ENCODE peak calls at places on chromosomes 5 and 9, in four cellular contexts. M, X, Q and B are unnamed samples. For H3K4me1, the result is how much of the 10 kb centered on the place peaks cover.

GRCh38 chr5:153211052-153211451 is 279.4 kb upstream of the GRIA1 start:
- DNase-seq in M (no peak), X (no peak), Q (no peak), B (no peak)

GRCh38 chr9:129054163-129054851 is 17.9 kb downstream of the MIGA2 start:
- DNase-seq in Q (no peak), X (no peak), M (no peak), B (peak)

GRCh38 chr9:3447143-3447542 is 78.7 kb downstream of the RFX3 start:
- DNase-seq in M (no peak), Q (no peak), X (no peak), B (no peak)

GRCh38 chr5:14900661-14901461 is 29.3 kb upstream of the ANKH start:
- DNase-seq in X (peak), M (no peak), Q (peak), B (peak)

GRCh38 chr9:131657890-131658752 is 81.8 kb downstream of the RAPGEF1 start:
- DNase-seq in Q (peak), X (no peak), M (peak), B (peak)

GRCh38 chr9:110601098-110601497 is 21.6 kb upstream of the SVEP1 start:
- DNase-seq in M (no peak), Q (no peak), X (no peak), B (no peak)

GRCh38 chr5:36644727-36645126 is 38.3 kb downstream of the SLC1A3 start:
- DNase-seq in X (no peak), Q (no peak), M (no peak), B (no peak)

GRCh38 chr9:34744295-34745221 is 34.6 kb upstream of the CCL21 start:
- DNase-seq in M (no peak), X (no peak), Q (no peak), B (peak)

GRCh38 chr9:115164511-115164974 is 46.6 kb upstream of the TNC start:
- DNase-seq in Q (peak), X (no peak), M (no peak), B (peak)

GRCh38 chr5:155068616-155069100 is 55.1 kb downstream of the KIF4B start:
- DNase-seq in M (no peak), Q (no peak), X (no peak), B (no peak)

GRCh38 chr9:111533099-111533785 is 8.3 kb downstream of the ZNF483 start:
- DNase-seq in M (no peak), X (no peak), Q (no peak), B (peak)

GRCh38 chr5:68562308-68562707 is 346.8 kb downstream of the PIK3R1 start:
- DNase-seq in X (no peak), M (no peak), Q (no peak), B (peak)

DNA sequence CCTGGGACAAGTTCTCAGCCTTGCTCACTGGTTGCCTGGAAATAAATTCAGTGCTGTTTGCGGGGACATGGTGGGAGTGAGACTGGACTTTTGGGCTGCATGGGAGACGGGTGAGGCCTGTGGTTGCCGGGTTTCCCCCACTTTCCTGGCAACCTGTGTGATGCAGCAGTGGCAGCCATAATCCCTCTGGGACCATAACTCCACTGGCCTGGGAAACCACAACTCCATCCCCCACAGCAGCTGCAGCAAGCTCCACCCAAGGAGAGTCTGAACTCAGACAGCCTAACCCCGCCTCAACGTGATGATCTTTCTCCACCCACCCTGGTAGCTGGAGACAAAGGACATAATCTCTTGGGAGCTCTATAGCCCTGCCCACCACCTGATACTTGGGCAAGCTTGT is 349.9 kb downstream of the PIK3R1 start:
- DNase-seq in M (no peak), Q (no peak), X (no peak), B (no peak)
- TF ChIP-seq MAZ in M (no peak), Q (no peak), X (no peak), B (no peak)

DNA sequence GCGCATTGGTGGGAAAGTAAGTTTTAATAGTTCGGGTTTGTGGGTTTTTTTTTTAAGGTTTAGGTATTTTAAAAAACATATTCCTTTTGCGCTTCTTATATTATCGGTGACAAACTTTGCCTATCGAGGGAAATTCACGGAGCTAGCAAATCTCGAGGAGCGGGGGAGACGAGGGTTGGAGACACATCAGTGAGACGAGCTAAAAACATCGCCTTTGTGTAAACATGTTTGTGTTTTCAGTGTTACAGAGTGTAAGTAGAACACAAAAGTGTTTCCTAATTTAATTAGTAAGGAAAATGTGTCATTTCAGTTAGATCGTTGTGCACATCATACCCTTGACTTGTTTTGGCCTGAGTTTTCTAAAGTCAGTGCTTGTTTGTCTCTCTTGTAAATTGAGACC is 945 bp downstream of the BTF3 start:
- DNase-seq in Q (no peak), X (peak), M (no peak), B (no peak)
- H3K4me1 ChIP-seq in Q (under half), X (under half), M (under half), B (under half)

DNA sequence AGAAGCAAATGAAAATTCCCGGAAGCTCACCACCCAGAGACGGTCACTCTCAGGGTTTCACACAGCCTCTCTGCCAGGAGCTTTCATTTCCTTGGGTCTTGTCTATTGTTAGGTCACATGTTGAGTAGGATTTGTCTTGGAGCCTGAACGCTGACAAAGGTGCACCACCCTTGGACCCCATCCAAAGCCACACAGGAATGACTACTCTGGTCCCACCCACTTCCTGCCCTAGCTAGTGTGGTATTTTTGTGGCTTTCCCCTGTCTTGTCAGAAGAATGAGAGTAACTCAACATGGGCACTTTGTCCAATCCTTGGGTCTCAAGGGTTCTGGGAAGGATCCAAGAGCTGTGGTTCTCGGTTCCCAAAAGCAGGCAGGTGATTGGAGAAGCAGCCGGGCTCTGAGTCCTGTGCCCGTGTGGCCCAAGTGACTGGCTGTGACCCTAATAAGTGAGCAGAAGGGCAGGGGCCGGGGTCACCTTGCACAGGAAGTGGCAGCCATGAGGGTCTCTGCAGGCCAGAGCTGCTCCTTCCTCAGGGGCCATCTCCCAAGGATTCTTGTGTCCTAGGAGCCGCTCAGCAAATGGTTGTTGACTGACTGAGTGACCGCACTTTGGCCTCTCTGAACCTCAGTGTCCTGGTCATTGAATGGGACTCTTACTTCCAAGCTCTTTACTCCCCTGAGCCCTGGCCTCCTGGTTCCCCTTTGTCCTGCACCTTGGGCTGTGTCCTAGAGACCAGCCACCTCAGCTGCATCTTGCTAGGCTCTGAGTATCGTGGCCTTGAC is 6.9 kb downstream of the FGD3 start:
- DNase-seq in X (no peak), Q (no peak), M (no peak), B (no peak)
- TF ChIP-seq MAZ in X (no peak), Q (no peak), M (no peak), B (no peak)

GRCh38 chr5:172285226-172286143 is 1.9 kb upstream of the UBTD2 start:
- DNase-seq in X (no peak), Q (no peak), M (no peak), B (no peak)
- H3K4me1 ChIP-seq in X (under half), Q (under half), M (under half), B (under half)

GRCh38 chr5:120512068-120512467 is 48.0 kb downstream of the PRR16 start:
- DNase-seq in X (peak), M (no peak), Q (no peak), B (no peak)
- TF ChIP-seq MAZ in X (no peak), M (no peak), Q (no peak), B (no peak)

GRCh38 chr9:136531186-136531903 is 14.5 kb downstream of the NOTCH1 start:
- DNase-seq in M (no peak), Q (no peak), X (no peak), B (no peak)

GRCh38 chr9:136531904-136532798 is 13.7 kb downstream of the NOTCH1 start:
- DNase-seq in X (no peak), Q (no peak), M (no peak), B (no peak)

GRCh38 chr9:136534396-136534795 is 11.5 kb downstream of the NOTCH1 start:
- DNase-seq in M (no peak), X (no peak), Q (no peak), B (no peak)

GRCh38 chr9:136533775-136534157 is 12.1 kb downstream of the NOTCH1 start:
- DNase-seq in X (no peak), Q (no peak), M (no peak), B (no peak)

DNA sequence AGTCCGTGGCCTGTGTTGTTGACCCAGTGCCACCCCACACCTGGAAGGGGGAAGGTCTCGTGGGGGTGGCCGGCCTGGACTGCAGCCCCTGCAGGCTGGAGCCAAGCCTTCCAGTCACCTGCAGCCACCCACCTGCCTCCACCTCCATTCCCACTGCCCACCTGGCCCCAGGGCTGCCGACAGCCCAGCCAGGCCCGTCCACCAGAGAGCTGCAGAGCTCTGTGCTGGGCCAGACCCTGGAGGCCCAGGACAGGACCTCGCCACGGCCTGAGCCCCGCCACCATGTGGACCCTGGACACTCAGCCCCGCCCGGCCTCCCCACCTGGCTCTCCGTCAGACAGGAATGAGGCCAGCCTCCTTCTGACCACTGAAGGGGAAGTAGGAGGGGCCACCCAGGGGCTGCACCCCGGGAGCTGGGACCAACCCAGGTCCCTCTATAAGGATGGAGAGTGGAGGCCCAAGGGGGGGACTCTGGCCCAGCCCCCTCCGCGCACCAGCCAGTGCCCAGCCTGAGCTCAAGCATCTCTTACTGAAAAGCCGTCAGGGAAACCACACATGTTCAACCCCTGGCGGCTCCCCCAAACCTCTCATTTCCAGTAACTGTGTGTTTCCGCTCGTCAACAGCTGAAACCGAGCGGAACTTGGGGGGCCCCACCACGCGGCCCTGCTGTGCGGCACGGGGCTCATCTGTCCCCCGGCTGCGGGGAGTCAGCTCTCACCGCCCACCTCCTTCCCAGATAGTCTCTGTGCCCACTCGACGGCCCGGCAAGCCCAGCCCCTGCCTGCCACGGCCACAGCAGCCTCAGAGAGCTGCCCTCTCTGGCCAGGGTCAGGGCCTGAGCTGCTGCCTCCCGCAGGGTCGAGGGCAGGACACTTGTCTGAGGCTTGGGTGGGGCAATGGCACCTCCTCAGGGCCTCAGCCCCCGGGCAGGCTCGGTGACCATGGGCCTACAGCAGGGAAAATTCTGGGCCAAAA is 12.8 kb downstream of the NOTCH1 start:
- DNase-seq in X (no peak), Q (no peak), M (no peak), B (no peak)
- H3K4me1 ChIP-seq in X (half or more), Q (under half), M (under half), B (under half)

GRCh38 chr5:16679863-16680262 is 63.1 kb upstream of the RETREG1 start:
- DNase-seq in Q (no peak), M (no peak), X (no peak), B (no peak)
- TF ChIP-seq MAZ in Q (no peak), M (no peak), X (no peak), B (no peak)

GRCh38 chr5:84131372-84131771 is 253.3 kb downstream of the EDIL3 start:
- DNase-seq in M (no peak), Q (no peak), X (no peak), B (no peak)
- H3K4me1 ChIP-seq in M (under half), Q (under half), X (under half), B (under half)

DNA sequence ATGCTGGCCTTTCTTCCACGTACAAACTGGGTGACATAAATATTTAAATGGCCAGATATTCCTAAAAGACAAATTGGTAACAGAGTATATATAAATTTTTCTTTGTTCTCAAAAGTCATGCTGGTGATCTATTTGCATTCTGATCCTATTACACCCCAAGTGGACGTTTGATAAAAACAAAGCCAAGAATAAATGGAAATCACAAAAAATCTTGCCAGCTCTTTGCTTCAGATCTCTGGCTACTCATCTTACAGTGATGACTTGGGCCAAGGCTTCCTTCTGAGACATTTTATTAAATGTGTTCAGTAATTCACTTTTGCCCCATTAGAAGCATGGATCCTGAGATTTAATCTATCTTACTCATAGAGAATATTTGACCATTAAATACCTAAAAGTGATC is 444.3 kb upstream of the PIK3R1 start:
- DNase-seq in Q (no peak), M (no peak), X (no peak), B (no peak)
- TF ChIP-seq MAZ in Q (no peak), M (no peak), X (no peak), B (no peak)

GRCh38 chr5:79847561-79847960 is 143.5 kb downstream of the MTX3 start:
- DNase-seq in X (no peak), M (no peak), Q (no peak), B (no peak)

GRCh38 chr5:79843450-79844388 is 147.3 kb downstream of the MTX3 start:
- DNase-seq in X (no peak), Q (no peak), M (no peak), B (no peak)

GRCh38 chr5:79844571-79844970 is 146.5 kb downstream of the MTX3 start:
- DNase-seq in X (no peak), Q (no peak), M (no peak), B (no peak)

GRCh38 chr5:79845448-79846197 is 145.4 kb downstream of the MTX3 start:
- DNase-seq in M (no peak), Q (no peak), X (peak), B (peak)

DNA sequence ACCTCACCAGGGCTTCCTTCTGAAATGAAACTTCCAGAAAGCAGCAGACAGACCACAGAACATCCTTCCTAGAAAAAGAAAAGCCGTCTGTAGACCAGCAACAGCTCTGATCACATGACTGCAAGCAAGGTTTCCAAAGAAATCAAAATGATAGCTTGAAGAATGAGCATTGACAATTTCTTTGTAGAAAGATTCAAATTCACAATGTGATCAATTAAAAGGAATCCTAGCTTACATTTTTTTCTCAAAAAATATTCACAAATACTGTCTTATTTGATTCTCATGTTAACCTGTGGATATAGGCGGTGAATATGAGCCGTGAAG is 144.9 kb downstream of the MTX3 start:
- DNase-seq in X (no peak), Q (no peak), M (no peak), B (no peak)
- H3K4me1 ChIP-seq in X (under half), Q (under half), M (under half), B (under half)